ENCODE peak calls at places on chromosomes 1 and 21, in ten cellular contexts. B is tibial nerve; X is lung; Z is mesothelial cell of epicardium; S is CD4-positive, alpha-beta T cell; E is AG10803; C is bronchial epithelial cell; A is psoas muscle; F is A549; P is stomach. M is an unnamed sample.

GRCh38 chr1:210736681-210737080 is 397.3 kb downstream of the KCNH1 start:
- DNase-seq in B (no peak), X (no peak), Z (no peak), S (no peak), E (no peak), C (no peak), A (no peak), F (no peak), P (no peak), M (no peak)

GRCh38 chr1:59738152-59738551 is 76.6 kb upstream of the HOOK1 start:
- DNase-seq in B (no peak), X (no peak), Z (no peak), S (no peak), E (peak; percentile 84), C (no peak), A (no peak), F (no peak), P (no peak), M (no peak)

GRCh38 chr1:237961710-237962109 is 71.0 kb upstream of the ZP4 start:
- DNase-seq in B (no peak), X (no peak), Z (no peak), S (no peak), E (no peak), C (no peak), A (no peak), F (no peak), P (no peak), M (no peak)

GRCh38 chr21:29656504-29657227 is 283.1 kb downstream of the GRIK1 start:
- DNase-seq in B (no peak), X (no peak), Z (no peak), S (no peak), E (peak; percentile 63), C (peak; percentile 81), A (no peak), F (no peak), P (no peak), M (peak; percentile 26)

GRCh38 chr1:60575326-60575874 is 501.8 kb upstream of the C1orf87 start:
- DNase-seq in B (no peak), X (no peak), Z (no peak), S (no peak), E (no peak), C (no peak), A (no peak), F (no peak), P (no peak), M (no peak)

GRCh38 chr1:31221072-31221471 is 18.6 kb downstream of the NKAIN1 start:
- DNase-seq in B (no peak), X (no peak), Z (no peak), S (no peak), E (no peak), C (peak; percentile 49), A (no peak), F (no peak), P (no peak), M (no peak)

GRCh38 chr1:43446881-43447835 is 6.6 kb downstream of the HYI start:
- DNase-seq in B (no peak), X (no peak), Z (peak; percentile 16), S (no peak), E (no peak), C (no peak), A (no peak), F (no peak), P (peak; percentile 24), M (no peak)

GRCh38 chr1:69836961-69837636 is 269.4 kb downstream of the LRRC7 start:
- DNase-seq in B (no peak), X (no peak), Z (no peak), S (no peak), E (peak; percentile 46), C (no peak), A (no peak), F (no peak), P (no peak), M (no peak)

DNA sequence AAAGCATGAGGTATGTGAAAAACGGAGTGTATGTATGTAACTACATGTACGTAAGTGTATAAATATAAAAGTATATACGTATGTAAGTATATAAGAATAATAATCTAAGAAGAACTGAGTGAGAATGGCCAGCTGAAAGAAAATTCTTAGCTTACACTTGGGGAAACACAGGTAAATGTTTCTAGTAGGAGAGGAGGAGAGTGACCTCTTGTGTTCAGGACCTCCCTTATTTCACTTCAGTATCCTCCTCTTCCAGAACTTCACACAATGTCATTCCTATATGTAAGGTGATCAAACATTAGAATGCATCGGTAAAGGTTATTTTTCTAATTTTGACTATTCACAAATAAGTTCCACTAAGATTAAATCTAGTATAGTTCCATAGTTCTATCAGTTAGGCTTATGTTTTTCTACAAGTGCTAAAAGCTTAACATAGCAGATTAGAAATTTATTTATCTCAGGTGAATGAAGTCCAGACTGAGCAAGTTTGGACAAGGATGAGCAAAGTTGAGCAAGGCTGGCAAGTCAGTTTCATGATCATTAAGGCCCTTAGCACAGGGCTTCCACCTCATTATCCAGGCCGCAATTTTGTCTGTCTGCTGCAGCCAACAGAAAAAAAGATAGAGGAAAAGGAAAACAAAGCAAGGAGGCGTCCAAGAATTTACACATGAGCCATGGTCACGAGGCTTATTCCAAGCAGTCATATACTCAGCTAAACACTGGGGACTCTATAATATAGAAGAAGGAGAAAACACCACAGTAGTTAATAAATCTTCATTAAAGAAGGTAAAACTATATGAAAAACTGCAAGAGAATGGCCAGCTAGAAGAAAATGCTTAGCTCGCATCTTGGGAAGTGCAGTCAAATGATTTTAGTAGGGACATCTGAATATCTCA is 7.1 kb upstream of the MROH9 start:
- DNase-seq in B (no peak), X (no peak), Z (no peak), S (no peak), E (no peak), C (peak; percentile 46), A (no peak), F (no peak), P (no peak), M (no peak)
- TF ChIP-seq CTCF in B (no peak), X (no peak), Z (no peak), S (no peak), E (no peak), C (no peak), A (peak; percentile 17), F (no peak), P (no peak), M (no peak)

GRCh38 chr1:12762766-12763165 is 10.8 kb upstream of the PRAMEF12 start:
- DNase-seq in B (no peak), X (no peak), Z (no peak), S (no peak), E (no peak), C (no peak), A (no peak), F (no peak), P (no peak), M (no peak)

GRCh38 chr1:12757836-12758235 is 11.8 kb downstream of the CFAP107 start:
- DNase-seq in B (no peak), X (no peak), Z (no peak), S (no peak), E (no peak), C (no peak), A (no peak), F (no peak), P (no peak), M (no peak)

GRCh38 chr1:12756756-12757433 is 10.9 kb downstream of the CFAP107 start:
- DNase-seq in B (no peak), X (no peak), Z (no peak), S (no peak), E (peak; percentile 45), C (no peak), A (no peak), F (no peak), P (no peak), M (no peak)

GRCh38 chr1:12761781-12762180 is 11.8 kb upstream of the PRAMEF12 start:
- DNase-seq in B (no peak), X (no peak), Z (no peak), S (no peak), E (no peak), C (no peak), A (no peak), F (no peak), P (no peak), M (no peak)

DNA sequence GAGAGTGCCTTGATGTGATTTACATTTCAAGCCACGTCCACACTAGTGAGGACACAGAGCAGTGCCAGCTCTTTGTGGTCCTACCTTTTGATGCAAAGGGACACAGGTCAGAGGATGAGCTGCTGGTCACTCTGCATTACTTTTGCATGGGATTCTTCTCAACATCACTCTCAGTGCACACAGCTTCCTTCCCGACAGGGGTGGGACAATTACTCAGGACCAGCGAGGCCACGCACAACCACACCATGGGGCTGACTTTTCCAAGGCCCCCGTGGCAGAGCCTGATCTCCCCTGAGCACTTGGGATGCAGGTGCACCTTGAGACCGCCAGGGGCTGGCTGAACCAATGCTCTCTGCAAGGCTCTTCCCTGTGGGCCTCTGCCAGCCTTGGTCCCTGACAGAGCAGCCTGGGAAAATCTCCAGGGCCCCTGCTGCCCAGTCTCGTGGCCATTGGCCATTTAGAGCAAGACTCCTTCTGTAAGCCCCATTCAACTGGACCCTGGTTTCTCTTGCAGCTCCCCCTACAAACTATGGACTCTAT is 13.2 kb upstream of the PRAMEF12 start:
- DNase-seq in B (no peak), X (no peak), Z (no peak), S (no peak), E (no peak), C (no peak), A (no peak), F (peak; percentile 45), P (no peak), M (no peak)
- TF ChIP-seq CTCF in B (no peak), X (no peak), Z (no peak), S (no peak), E (peak; percentile 14), C (no peak), A (no peak), F (no peak), P (no peak), M (no peak)

DNA sequence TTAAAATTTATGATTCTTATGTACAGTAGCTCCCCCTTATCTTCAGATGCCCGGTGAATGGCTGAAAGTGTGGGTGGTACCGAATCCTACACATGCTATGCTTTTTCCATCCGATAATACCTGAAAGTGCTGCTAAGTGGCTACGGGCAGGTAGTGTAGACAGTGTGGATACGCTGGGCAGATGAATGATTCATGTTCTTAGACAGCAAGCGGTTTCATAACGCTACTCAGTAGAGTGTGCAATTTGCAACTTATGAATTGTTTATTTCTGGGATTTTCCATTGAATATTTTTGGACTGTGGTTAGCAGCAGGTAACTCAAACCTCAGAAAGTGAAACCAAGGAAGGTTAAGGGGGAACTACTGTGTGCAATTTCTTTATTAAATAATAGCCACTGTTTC is 7.5 kb downstream of the PCP4 start:
- DNase-seq in B (no peak), X (no peak), Z (no peak), S (no peak), E (no peak), C (no peak), A (no peak), F (no peak), P (no peak), M (no peak)
- TF ChIP-seq CTCF in B (no peak), X (no peak), Z (no peak), S (no peak), E (no peak), C (no peak), A (no peak), F (no peak), P (no peak), M (no peak)

DNA sequence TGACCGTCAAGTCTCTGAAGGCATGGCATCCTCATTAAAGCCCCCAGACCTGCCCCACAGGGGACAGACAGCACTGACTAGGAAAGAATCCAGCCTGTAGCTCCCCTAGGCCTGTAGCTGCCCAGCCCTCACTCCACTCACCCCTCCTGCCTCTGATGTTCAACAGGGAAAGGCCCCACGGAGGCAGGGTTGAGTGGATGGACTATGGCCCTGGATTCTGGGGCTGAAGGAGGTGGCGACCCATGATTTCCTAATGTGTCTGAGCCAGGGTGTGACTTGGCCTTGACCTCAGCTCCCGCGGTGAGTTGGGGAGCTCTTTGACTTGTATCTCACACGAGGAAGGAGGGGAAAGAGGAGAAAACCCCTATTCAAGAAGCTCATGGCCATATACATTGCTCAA is 238.5 kb upstream of the CSF3R start:
- DNase-seq in B (no peak), X (no peak), Z (no peak), S (no peak), E (no peak), C (no peak), A (no peak), F (no peak), P (no peak), M (no peak)
- TF ChIP-seq CTCF in B (no peak), X (no peak), Z (no peak), S (no peak), E (no peak), C (no peak), A (no peak), F (no peak), P (no peak), M (no peak)

M was measured in activated CD8-positive, alpha-beta T cell treated with anti-CD3 and anti-CD28 coated beads for 36 hours.